ENCODE peak calls at places on chromosomes 13 and 19, in seven cellular contexts. V is H9, L is IMR-90, M is mesenchymal stem cell, R is neuronal stem cell, A is H1, J is trophoblast cell. U is an unnamed sample.
A peak's percentile ranks its signal among the peaks of the same experiment; 100 is the strongest.

GRCh38 chr19:4326837-4327251 is 11.8 kb downstream of the STAP2 start:
- DNase-seq in M (no peak), L (no peak), R (peak; percentile 64), A (peak; percentile 89), V (peak; percentile 84), J (no peak), U (peak; percentile 76)

GRCh38 chr19:48244289-48244688 is 11.4 kb downstream of the CARD8 start:
- DNase-seq in L (no peak), J (no peak), M (no peak), V (no peak), R (no peak), A (no peak), U (peak; percentile 45)

GRCh38 chr19:9785367-9786331 is 17.1 kb upstream of the ZNF846 start:
- DNase-seq in M (peak; percentile 96), R (peak; percentile 98), L (peak; percentile 92), A (peak; percentile 97), J (peak; percentile 96), V (peak; percentile 99), U (peak; percentile 99)

GRCh38 chr13:110546933-110547332 is 14.6 kb downstream of the RAB20 start:
- DNase-seq in R (no peak), M (peak; percentile 90), L (peak; percentile 89), J (peak; percentile 91), V (no peak), A (no peak), U (no peak)

GRCh38 chr19:18751571-18751970 is 39.5 kb downstream of the COMP start:
- DNase-seq in M (no peak), V (no peak), J (no peak), L (no peak), A (no peak), R (no peak), U (no peak)

GRCh38 chr19:43780706-43781525 is at the start of gene KCNN4:
- DNase-seq in M (peak; percentile 48), R (no peak), V (no peak), L (peak; percentile 67), A (no peak), J (no peak), U (no peak)

GRCh38 chr13:52450012-52450792 is at the start of gene VPS36:
- DNase-seq in V (peak; percentile 94), R (peak; percentile 96), A (peak; percentile 98), M (peak; percentile 92), J (peak; percentile 97), L (peak; percentile 92), U (peak; percentile 95)

GRCh38 chr19:48544856-48545750 is 6.9 kb upstream of the SULT2B1 start:
- DNase-seq in A (peak; percentile 78), V (peak; percentile 72), M (no peak), J (no peak), L (no peak), R (no peak), U (peak; percentile 55)

GRCh38 chr13:60402022-60402421 is 5.0 kb downstream of the TDRD3 start:
- DNase-seq in V (no peak), R (no peak), A (no peak), J (no peak), M (no peak), L (peak; percentile 5), U (peak; percentile 21)

GRCh38 chr13:37959284-37959683 is 89.7 kb upstream of the TRPC4 start:
- DNase-seq in L (no peak), M (no peak), J (no peak), A (no peak), V (no peak), R (no peak), U (no peak)

GRCh38 chr19:52935434-52935833 is 12.2 kb upstream of the ZNF888 start:
- DNase-seq in R (no peak), M (peak; percentile 62), J (peak; percentile 24), V (no peak), L (peak; percentile 58), A (no peak), U (no peak)

GRCh38 chr19:51311388-51312257 is at the start of gene IGLON5:
- DNase-seq in J (no peak), L (no peak), R (peak; percentile 31), V (peak; percentile 71), M (no peak), A (no peak), U (peak; percentile 78)

GRCh38 chr13:20337894-20338551 is 105.9 kb upstream of the GJB6 start:
- DNase-seq in R (no peak), L (no peak), V (no peak), M (no peak), J (no peak), A (no peak), U (no peak)

GRCh38 chr13:84641491-84641890 is 759.2 kb upstream of the SLITRK1 start:
- DNase-seq in V (no peak), M (no peak), J (no peak), R (no peak), L (peak; percentile 47), A (no peak), U (no peak)

GRCh38 chr19:38130399-38130798 is 93.6 kb downstream of the DPF1 start:
- DNase-seq in A (no peak), L (no peak), M (no peak), V (no peak), J (no peak), R (no peak), U (no peak)

GRCh38 chr13:21825186-21825585 is 154.3 kb downstream of the FGF9 start:
- DNase-seq in A (no peak), M (no peak), R (no peak), L (peak; percentile 43), V (no peak), J (no peak), U (peak; percentile 45)

GRCh38 chr13:26707122-26708006 is 53.2 kb downstream of the GPR12 start:
- DNase-seq in A (no peak), J (peak; percentile 42), M (peak; percentile 56), R (peak; percentile 48), V (peak; percentile 78), L (peak; percentile 58), U (peak; percentile 82)

GRCh38 chr19:18417250-18418033 is 1.8 kb upstream of the SSBP4 start:
- DNase-seq in L (peak; percentile 73), J (peak; percentile 74), A (peak; percentile 85), R (peak; percentile 67), M (peak; percentile 93), V (peak; percentile 85), U (peak; percentile 94)

GRCh38 chr13:67133476-67133875 is 96.7 kb downstream of the PCDH9 start:
- DNase-seq in J (no peak), L (peak; percentile 23), V (no peak), R (no peak), M (no peak), A (no peak), U (no peak)

GRCh38 chr19:37519890-37520289 is 13.2 kb downstream of the ZNF793 start:
- DNase-seq in M (peak; percentile 18), L (peak; percentile 28), V (no peak), A (no peak), J (peak; percentile 88), R (no peak), U (peak; percentile 14)

GRCh38 chr13:49620170-49620621 is 8.1 kb upstream of the ARL11 start:
- DNase-seq in V (no peak), M (no peak), R (no peak), J (no peak), L (no peak), A (no peak), U (no peak)

GRCh38 chr19:51531349-51532315 is at the start of gene SIGLEC6:
- DNase-seq in V (no peak), L (no peak), J (peak; percentile 24), M (no peak), A (no peak), R (no peak), U (no peak)

GRCh38 chr19:12364391-12365093 is 941 bp downstream of the ZNF442 start:
- DNase-seq in M (peak; percentile 26), A (no peak), L (peak; percentile 4), V (peak; percentile 18), R (no peak), J (no peak), U (peak; percentile 17)

GRCh38 chr19:39372047-39372802 is 18.7 kb downstream of the PAF1 start:
- DNase-seq in R (no peak), L (peak; percentile 93), J (no peak), M (peak; percentile 72), V (no peak), A (no peak), U (no peak)
- H3K27ac ChIP-seq in R (no peak overlapping the region), L (peak overlapping the region; percentile 90), J (no peak overlapping the region), M (no peak overlapping the region), V (no peak overlapping the region), A (no peak overlapping the region), U (no peak overlapping the region)

DNA sequence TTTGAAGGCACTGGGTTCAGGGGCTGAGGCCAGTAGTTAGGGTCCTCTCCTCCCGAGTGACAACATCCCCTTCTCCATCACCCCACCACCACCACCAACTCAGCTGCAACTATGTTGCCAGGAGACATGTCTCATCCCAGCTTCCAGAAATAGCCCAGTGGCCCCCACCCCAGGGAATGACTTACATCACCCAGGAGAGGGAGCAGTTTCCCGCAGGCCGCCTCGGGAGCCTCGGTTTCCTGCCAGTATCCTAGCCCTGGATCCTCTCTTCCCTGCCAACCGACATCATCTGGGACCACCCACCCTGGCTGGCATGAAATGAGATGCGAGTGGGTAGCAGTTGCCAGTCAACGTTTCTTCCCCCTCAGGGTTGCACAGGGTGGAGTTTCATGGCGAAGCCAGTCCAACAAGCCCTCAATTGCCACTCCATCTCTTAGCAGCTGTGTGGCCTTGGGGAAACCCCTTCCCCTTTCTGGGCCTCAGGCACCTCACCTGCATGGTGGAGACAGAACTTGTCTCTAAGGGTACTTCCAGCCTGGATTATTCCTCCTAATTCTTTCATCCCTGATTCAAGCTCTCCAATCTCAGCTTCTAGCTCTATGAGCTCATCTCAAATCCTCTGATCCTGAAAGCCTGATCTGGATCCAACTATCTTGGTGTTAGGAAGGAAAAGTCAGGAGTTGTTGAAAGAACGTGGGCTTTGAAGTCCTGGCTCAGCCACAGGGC is 3.9 kb upstream of the GSK3A start:
- DNase-seq in J (peak; percentile 41), M (peak; percentile 87), L (peak; percentile 83), A (peak; percentile 77), V (peak; percentile 74), R (no peak), U (peak; percentile 82)
- H2BK120ac ChIP-seq in J (no peak overlapping the region), M (peak overlapping the region; percentile 8), L (no peak overlapping the region), A (no peak overlapping the region), V (no peak overlapping the region), R (no peak overlapping the region), U (no peak overlapping the region)

GRCh38 chr19:16141043-16141442 is 2.4 kb upstream of the HSH2D start:
- DNase-seq in J (no peak), M (no peak), L (no peak), A (no peak), R (no peak), V (no peak), U (no peak)
- H3K27ac ChIP-seq in J (no peak overlapping the region), M (no peak overlapping the region), L (no peak overlapping the region), A (no peak overlapping the region), R (no peak overlapping the region), V (no peak overlapping the region), U (no peak overlapping the region)

GRCh38 chr19:29622191-29623070 is 16.3 kb downstream of the POP4 start:
- DNase-seq in L (no peak), V (peak; percentile 62), J (peak; percentile 77), A (no peak), M (peak; percentile 51), R (no peak), U (peak; percentile 80)

GRCh38 chr19:29623726-29624488 is 17.8 kb downstream of the POP4 start:
- DNase-seq in J (no peak), R (no peak), V (no peak), A (no peak), L (no peak), M (no peak), U (no peak)

GRCh38 chr19:29626386-29626785 is 20.3 kb downstream of the POP4 start:
- DNase-seq in L (no peak), A (no peak), V (no peak), M (no peak), R (no peak), J (no peak), U (no peak)

GRCh38 chr19:29625316-29625715 is 19.2 kb downstream of the POP4 start:
- DNase-seq in R (peak; percentile 46), J (no peak), M (no peak), A (no peak), V (no peak), L (no peak), U (no peak)

GRCh38 chr19:29624489-29625210 is 18.6 kb downstream of the POP4 start:
- DNase-seq in R (no peak), M (no peak), A (no peak), L (peak; percentile 4), V (no peak), J (no peak), U (no peak)
- H2BK120ac ChIP-seq in R (no peak overlapping the region), M (no peak overlapping the region), A (no peak overlapping the region), L (no peak overlapping the region), V (no peak overlapping the region), J (no peak overlapping the region), U (no peak overlapping the region)

U was measured in mesendoderm.